ENCODE peak calls at places on chromosomes 7 and 10, in ten cellular contexts. A, W, O, N, V, F, Q, X, E and S are unnamed samples.
A peak's percentile ranks its signal among the peaks of the same experiment; 100 is the strongest.

GRCh38 chr7:80428161-80429054 is 83.5 kb downstream of the GNAT3 start:
- DNase-seq in X (no peak), N (peak; percentile 76), V (no peak), O (peak; percentile 84), W (no peak), E (no peak), Q (peak; percentile 32), F (peak; percentile 29), A (peak; percentile 24), S (peak; percentile 37)

GRCh38 chr7:26639695-26640094 is 224.7 kb downstream of the SKAP2 start:
- DNase-seq in N (no peak), Q (no peak), E (no peak), X (no peak), A (no peak), W (no peak), V (no peak), F (no peak), O (no peak), S (no peak)

GRCh38 chr10:7525314-7526016 is 114.6 kb upstream of the SFMBT2 start:
- DNase-seq in Q (peak; percentile 48), A (peak; percentile 58), X (peak; percentile 63), V (peak; percentile 78), O (peak; percentile 87), E (no peak), F (peak; percentile 21), W (peak; percentile 50), N (peak; percentile 62), S (peak; percentile 83)

GRCh38 chr7:111050885-111051416 is 40.0 kb upstream of the LRRN3 start:
- DNase-seq in X (no peak), N (no peak), W (no peak), E (no peak), F (no peak), A (no peak), O (no peak), Q (no peak), V (no peak), S (no peak)

GRCh38 chr7:18778594-18778993 is 283.0 kb downstream of the HDAC9 start:
- DNase-seq in O (no peak), A (no peak), F (no peak), Q (no peak), V (no peak), X (no peak), N (no peak), W (no peak), E (no peak), S (no peak)

GRCh38 chr10:16843252-16843870 is 26.1 kb upstream of the RSU1 start:
- DNase-seq in N (peak; percentile 54), V (no peak), W (no peak), X (no peak), A (peak; percentile 27), E (no peak), F (peak; percentile 1), Q (peak; percentile 45), O (peak; percentile 95), S (peak; percentile 34)

GRCh38 chr7:21923663-21924062 is 22.0 kb downstream of the CDCA7L start:
- DNase-seq in V (no peak), O (no peak), W (no peak), Q (no peak), F (no peak), E (no peak), X (no peak), A (peak; percentile 40), N (no peak), S (no peak)

GRCh38 chr7:95411036-95411435 is 14.9 kb upstream of the PON3 start:
- DNase-seq in W (no peak), O (no peak), E (no peak), A (no peak), N (no peak), Q (no peak), F (no peak), V (no peak), X (no peak), S (no peak)

GRCh38 chr10:42971251-42971599 is 105.6 kb upstream of the RET start:
- DNase-seq in Q (no peak), X (no peak), V (no peak), E (peak; percentile 34), W (no peak), A (no peak), O (no peak), N (no peak), F (no peak), S (no peak)

GRCh38 chr7:22137466-22137865 is 191.8 kb upstream of the CDCA7L start:
- DNase-seq in E (no peak), A (no peak), F (no peak), N (no peak), V (no peak), X (no peak), O (no peak), W (no peak), Q (no peak), S (no peak)

GRCh38 chr7:142389544-142389943 is 131.7 kb upstream of the PRSS58 start:
- DNase-seq in Q (no peak), F (no peak), N (no peak), V (no peak), W (no peak), X (no peak), E (no peak), A (no peak), O (no peak), S (no peak)

GRCh38 chr7:128103498-128104108 is 72.4 kb upstream of the LRRC4 start:
- DNase-seq in X (no peak), W (no peak), A (no peak), N (no peak), V (no peak), Q (no peak), O (peak; percentile 67), F (no peak), E (no peak), S (peak; percentile 66)

GRCh38 chr7:41538810-41539724 is 163.8 kb downstream of the INHBA start:
- DNase-seq in W (no peak), V (no peak), N (no peak), Q (no peak), F (no peak), E (no peak), O (peak; percentile 64), A (no peak), X (no peak), S (no peak)

GRCh38 chr7:47816647-47817046 is 131.6 kb downstream of the PKD1L1 start:
- DNase-seq in Q (no peak), O (no peak), E (no peak), V (no peak), X (no peak), W (no peak), N (no peak), A (no peak), F (no peak), S (no peak)

DNA sequence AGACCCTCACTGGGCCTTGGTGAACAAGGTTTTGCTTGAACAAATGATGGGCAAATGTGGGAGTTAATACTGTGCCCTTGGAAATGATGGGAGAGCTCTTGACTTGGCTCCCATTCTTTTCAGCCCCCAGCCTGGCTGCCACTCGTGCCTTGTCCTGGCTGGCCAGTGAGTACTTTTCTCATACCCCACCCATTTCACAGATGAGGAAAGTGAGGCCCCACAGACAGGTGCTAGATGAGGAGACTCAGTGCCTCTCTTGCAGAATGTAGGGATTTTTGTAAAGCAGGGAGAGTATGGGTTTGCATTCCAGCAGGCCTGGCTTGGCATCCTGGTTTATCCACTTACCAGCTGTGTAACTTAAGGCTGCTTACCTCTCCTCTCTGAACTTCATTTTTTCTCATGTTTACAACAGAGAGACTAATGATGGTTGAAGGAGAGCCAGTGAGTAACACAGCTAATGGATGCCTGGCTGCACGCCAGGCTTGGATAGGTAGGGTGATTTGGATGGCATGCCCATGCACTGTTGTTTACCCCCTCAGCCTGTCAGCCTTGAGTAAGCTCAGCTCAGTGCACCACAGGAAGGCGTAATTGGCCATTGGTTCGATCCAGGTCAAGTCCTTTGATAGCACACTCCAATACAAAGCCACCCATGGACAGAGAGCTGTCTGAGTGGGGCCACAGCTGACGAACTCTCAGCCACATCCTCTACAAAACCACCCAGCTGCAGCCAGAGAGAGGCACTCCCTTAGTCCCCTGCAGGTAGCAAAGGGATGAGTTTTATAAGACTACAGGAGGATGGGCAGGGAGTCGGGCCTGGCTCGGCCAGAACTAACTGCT is 436.8 kb downstream of the RPS24 start:
- DNase-seq in N (no peak), O (no peak), A (no peak), V (no peak), W (no peak), X (no peak), F (no peak), E (no peak), Q (no peak), S (peak; percentile 62)
- TF ChIP-seq POLR2AphosphoS5 in N (no peak), O (no peak), A (no peak), V (no peak), W (no peak), X (no peak), F (no peak), E (no peak), Q (no peak), S (peak; percentile 27)

GRCh38 chr10:119342017-119342734 is 134.8 kb downstream of the GRK5 start:
- DNase-seq in X (peak; percentile 20), Q (no peak), N (no peak), A (no peak), W (no peak), F (no peak), V (no peak), O (no peak), E (no peak), S (no peak)
- TF ChIP-seq POLR2AphosphoS5 in X (no peak), Q (no peak), N (no peak), A (no peak), W (no peak), F (no peak), V (no peak), O (no peak), E (no peak), S (no peak)

DNA sequence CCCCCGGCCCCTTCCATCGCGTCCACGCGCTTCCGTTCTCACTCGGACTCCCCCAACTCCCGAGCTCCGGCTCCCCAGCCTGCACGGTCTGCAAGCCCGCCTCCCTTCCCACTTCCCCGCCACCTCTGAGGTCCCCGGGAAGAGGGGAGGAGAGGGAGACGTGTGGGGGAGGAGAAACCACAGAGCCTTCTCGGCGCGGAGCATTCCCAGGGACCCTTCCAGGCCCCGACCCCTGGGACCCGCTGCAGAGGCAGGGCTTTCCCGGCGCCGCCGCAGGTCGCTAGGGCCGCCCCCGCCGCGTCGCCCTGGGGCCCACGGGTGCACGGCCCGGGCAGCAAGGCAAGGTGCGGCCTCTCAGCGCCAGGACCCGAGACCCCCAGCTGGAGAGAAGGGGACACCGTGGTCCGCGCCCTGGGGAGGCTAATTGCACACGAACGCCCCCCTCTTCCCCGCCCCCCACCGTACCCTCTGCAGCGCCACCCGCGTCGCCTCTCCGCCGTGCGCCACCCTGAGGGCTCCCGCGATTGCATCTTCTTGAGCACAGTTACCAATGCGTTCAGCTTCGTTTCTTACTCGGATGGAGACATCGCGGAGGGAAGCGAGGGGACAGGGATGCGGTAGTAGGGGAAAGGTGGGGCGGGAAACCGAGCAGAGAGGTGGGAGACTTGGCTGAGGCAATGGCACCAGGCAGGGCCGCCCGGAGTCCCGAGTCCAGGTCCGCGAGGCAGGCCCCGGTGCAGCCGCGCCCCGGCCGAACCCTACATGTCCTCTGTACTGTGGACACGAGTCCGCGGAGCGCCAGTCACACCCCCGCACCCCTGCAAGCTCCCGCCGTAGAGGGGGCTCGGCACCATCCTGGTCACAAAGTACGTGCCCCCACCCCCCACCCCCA is 29.0 kb downstream of the SKIDA1 start:
- DNase-seq in N (no peak), O (peak; percentile 63), Q (no peak), F (peak; percentile 31), W (peak; percentile 34), V (peak; percentile 63), E (no peak), X (peak; percentile 48), A (peak; percentile 39), S (peak; percentile 81)
- TF ChIP-seq POLR2AphosphoS5 in N (peak; percentile 67), O (peak; percentile 17), Q (no peak), F (no peak), W (no peak), V (no peak), E (no peak), X (no peak), A (no peak), S (no peak)

GRCh38 chr7:6250364-6250833 is 22.0 kb downstream of the CYTH3 start:
- DNase-seq in F (no peak), X (no peak), E (no peak), V (no peak), Q (no peak), O (no peak), N (no peak), A (no peak), W (no peak), S (no peak)
- TF ChIP-seq POLR2AphosphoS5 in F (no peak), X (no peak), E (no peak), V (no peak), Q (no peak), O (no peak), N (no peak), A (no peak), W (no peak), S (no peak)